ENCODE peak calls at places on chromosomes 12 and 14, in nine cellular contexts. T is GM23338, Y is tibial artery, R is epithelial cell of esophagus, D is body of pancreas, H is OCI-LY7, N is B cell, U is AG09309, X is left ventricle myocardium inferior. P is an unnamed sample.

GRCh38 chr12:69873429-69873828 is 48.4 kb downstream of the MYRFL start:
- DNase-seq in T (no peak), Y (no peak), R (peak), D (no peak), H (no peak), N (no peak), U (no peak), X (no peak), P (no peak)

GRCh38 chr14:66476964-66477363 is 9.2 kb upstream of the CCDC196 start:
- DNase-seq in T (no peak), Y (no peak), R (peak), D (peak), H (no peak), N (no peak), U (no peak), X (no peak), P (no peak)

GRCh38 chr14:81441626-81442134 is 41.6 kb upstream of the STON2 start:
- DNase-seq in T (no peak), Y (no peak), R (no peak), D (no peak), H (no peak), N (no peak), U (no peak), X (no peak), P (no peak)

GRCh38 chr12:121154793-121155375 is 22.2 kb downstream of the P2RX7 start:
- DNase-seq in T (no peak), Y (no peak), R (no peak), D (no peak), H (no peak), N (no peak), U (no peak), X (no peak), P (no peak)

GRCh38 chr12:57586128-57586527 is 4.9 kb upstream of the PIP4K2C start:
- DNase-seq in T (no peak), Y (no peak), R (no peak), D (no peak), H (no peak), N (no peak), U (no peak), X (no peak), P (no peak)

GRCh38 chr12:106747973-106748436 is 26.5 kb upstream of the RIC8B start:
- DNase-seq in T (no peak), Y (no peak), R (no peak), D (no peak), H (no peak), N (no peak), U (no peak), X (no peak), P (no peak)

GRCh38 chr12:103742349-103742784 is 98.7 kb downstream of the NT5DC3 start:
- DNase-seq in T (peak), Y (no peak), R (peak), D (peak), H (no peak), N (no peak), U (no peak), X (no peak), P (no peak)

GRCh38 chr12:62194616-62195015 is 65.6 kb upstream of the USP15 start:
- DNase-seq in T (no peak), Y (no peak), R (peak), D (no peak), H (no peak), N (no peak), U (no peak), X (no peak), P (no peak)

GRCh38 chr12:62640910-62641448 is 174.4 kb downstream of the MON2 start:
- DNase-seq in T (no peak), Y (no peak), R (no peak), D (no peak), H (no peak), N (no peak), U (no peak), X (no peak), P (no peak)

GRCh38 chr14:53792909-53793308 is 163.7 kb downstream of the BMP4 start:
- DNase-seq in T (peak), Y (no peak), R (no peak), D (no peak), H (no peak), N (no peak), U (no peak), X (no peak), P (no peak)
- TF ChIP-seq CTCF in T (peak), Y (no peak), R (no peak), D (no peak), H (peak), N (no peak), U (peak), X (no peak), P (no peak)

GRCh38 chr14:89391556-89391955 is 25.5 kb downstream of the FOXN3 start:
- DNase-seq in T (no peak), Y (no peak), R (no peak), D (no peak), H (no peak), N (no peak), U (no peak), X (no peak), P (no peak)

GRCh38 chr14:89387922-89388685 is 28.9 kb downstream of the FOXN3 start:
- DNase-seq in T (no peak), Y (no peak), R (no peak), D (no peak), H (no peak), N (no peak), U (no peak), X (no peak), P (no peak)

GRCh38 chr14:89391123-89391522 is 25.9 kb downstream of the FOXN3 start:
- DNase-seq in T (no peak), Y (no peak), R (peak), D (no peak), H (no peak), N (no peak), U (no peak), X (no peak), P (no peak)

GRCh38 chr14:89386214-89386886 is 30.7 kb downstream of the FOXN3 start:
- DNase-seq in T (no peak), Y (no peak), R (peak), D (no peak), H (no peak), N (no peak), U (no peak), X (no peak), P (no peak)

DNA sequence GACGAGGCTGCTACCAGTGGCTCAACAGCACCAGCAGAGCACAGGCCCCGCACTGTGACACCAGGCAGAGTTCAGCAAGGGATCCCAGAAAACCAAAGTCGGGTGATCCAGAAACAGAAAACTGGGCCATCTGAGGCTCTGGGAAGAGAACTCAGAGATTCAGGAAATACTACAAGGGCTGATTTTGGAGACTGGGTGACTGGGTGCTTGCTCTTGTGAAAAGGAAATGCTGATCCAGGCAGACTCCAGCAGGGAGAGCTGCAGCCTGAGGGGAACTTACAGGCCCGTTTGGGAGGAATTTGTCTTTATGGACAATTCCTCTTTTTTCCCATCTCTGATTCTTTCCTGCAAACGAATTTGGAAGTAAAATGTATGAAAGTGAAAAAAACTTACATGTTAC is 28.2 kb downstream of the FOXN3 start:
- DNase-seq in T (peak), Y (no peak), R (peak), D (no peak), H (no peak), N (no peak), U (no peak), X (no peak), P (no peak)
- TF ChIP-seq CTCF in T (peak), Y (no peak), R (peak), D (no peak), H (peak), N (no peak), U (peak), X (peak), P (no peak)

GRCh38 chr14:104150201-104151027 is 12.0 kb downstream of the KIF26A start:
- DNase-seq in T (peak), Y (no peak), R (no peak), D (peak), H (no peak), N (no peak), U (no peak), X (no peak), P (no peak)
- TF ChIP-seq CTCF in T (peak), Y (no peak), R (no peak), D (peak), H (no peak), N (peak), U (peak), X (no peak), P (no peak)

DNA sequence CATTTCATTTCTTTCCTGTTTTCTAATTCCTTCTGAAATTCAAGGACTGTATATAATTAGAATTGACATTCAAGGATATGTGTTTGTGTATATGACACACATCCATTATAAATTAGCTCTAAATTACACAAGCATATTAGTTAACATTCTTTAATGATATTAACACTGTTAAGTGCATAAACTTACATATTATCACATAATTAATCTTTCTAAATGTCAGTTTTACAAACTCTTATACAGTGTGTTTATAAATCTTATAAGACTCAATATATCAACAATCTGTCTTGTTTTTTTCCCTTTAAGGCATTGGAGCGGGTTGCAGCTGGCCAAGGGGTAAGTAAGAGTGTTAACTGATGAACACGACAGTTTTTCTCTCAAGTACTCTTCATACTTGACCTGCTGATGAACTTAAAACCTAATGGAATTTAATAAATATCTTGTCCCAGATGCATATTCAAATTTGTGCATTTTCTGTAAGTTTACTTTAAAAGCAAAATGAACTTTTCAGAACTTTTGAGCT is 76.1 kb downstream of the METTL25 start:
- DNase-seq in T (no peak), Y (no peak), R (no peak), D (no peak), H (no peak), N (no peak), U (no peak), X (no peak), P (no peak)
- TF ChIP-seq CTCF in T (no peak), Y (no peak), R (no peak), D (no peak), H (no peak), N (no peak), U (no peak), X (no peak), P (no peak)

GRCh38 chr14:103880986-103881926 is 33.9 kb upstream of the PPP1R13B start:
- DNase-seq in T (no peak), Y (no peak), R (no peak), D (peak), H (no peak), N (no peak), U (no peak), X (peak), P (no peak)
- TF ChIP-seq CTCF in T (no peak), Y (no peak), R (no peak), D (peak), H (no peak), N (no peak), U (no peak), X (peak), P (no peak)

GRCh38 chr14:70087380-70087697 is 101.4 kb downstream of the SLC8A3 start:
- DNase-seq in T (no peak), Y (no peak), R (no peak), D (no peak), H (no peak), N (no peak), U (no peak), X (no peak), P (no peak)
- TF ChIP-seq CTCF in T (no peak), Y (no peak), R (no peak), D (no peak), H (peak), N (peak), U (no peak), X (no peak), P (no peak)

P was measured in omental fat pad.